ENCODE peak calls at places on chromosomes 12 and 14, in five cellular contexts. C, J, P, Y and E are unnamed samples.

GRCh38 chr14:94581127-94581999 is at the start of gene SERPINA5:
- DNase-seq in C (peak; percentile 23), J (no peak), P (no peak), Y (peak; percentile 33), E (no peak)

GRCh38 chr12:72081787-72082186 is 143.1 kb downstream of the TPH2 start:
- DNase-seq in C (no peak), J (no peak), P (no peak), Y (no peak), E (no peak)

GRCh38 chr12:10718279-10718821 is 4.8 kb downstream of the YBX3 start:
- DNase-seq in C (no peak), J (no peak), P (peak; percentile 92), Y (no peak), E (no peak)

GRCh38 chr12:67155863-67156262 is 113.3 kb upstream of the CAND1 start:
- DNase-seq in C (no peak), J (no peak), P (peak; percentile 37), Y (no peak), E (no peak)

GRCh38 chr14:97491697-97492096 is 694.5 kb downstream of the VRK1 start:
- DNase-seq in C (no peak), J (no peak), P (no peak), Y (no peak), E (no peak)

GRCh38 chr12:28742791-28743190 is 406.3 kb upstream of the FAR2 start:
- DNase-seq in C (no peak), J (no peak), P (peak; percentile 42), Y (no peak), E (no peak)

GRCh38 chr14:101893759-101894158 is 70.6 kb upstream of the DYNC1H1 start:
- DNase-seq in C (no peak), J (no peak), P (no peak), Y (no peak), E (no peak)

GRCh38 chr12:75587340-75588106 is 76.1 kb upstream of the KRR1 start:
- DNase-seq in C (no peak), J (no peak), P (peak; percentile 52), Y (no peak), E (no peak)

GRCh38 chr12:15688202-15688736 is 100.9 kb downstream of the EPS8 start:
- DNase-seq in C (peak; percentile 30), J (peak; percentile 65), P (no peak), Y (peak; percentile 36), E (no peak)

GRCh38 chr14:58732387-58732786 is 94.6 kb downstream of the DACT1 start:
- DNase-seq in C (no peak), J (no peak), P (no peak), Y (no peak), E (no peak)

GRCh38 chr12:46585854-46586621 is 213.5 kb upstream of the SLC38A2 start:
- DNase-seq in C (peak; percentile 81), J (peak; percentile 74), P (peak; percentile 92), Y (peak; percentile 37), E (peak; percentile 84)

GRCh38 chr12:29102739-29103138 is 46.3 kb upstream of the FAR2 start:
- DNase-seq in C (no peak), J (no peak), P (no peak), Y (no peak), E (no peak)

GRCh38 chr12:88303335-88303734 is 161.2 kb downstream of the TMTC3 start:
- DNase-seq in C (no peak), J (no peak), P (no peak), Y (no peak), E (no peak)

GRCh38 chr12:94536040-94536965 is 76.6 kb upstream of the CEP83 start:
- DNase-seq in C (no peak), J (no peak), P (no peak), Y (no peak), E (no peak)

GRCh38 chr12:47808574-47809380 is 10.9 kb downstream of the HDAC7 start:
- DNase-seq in C (peak; percentile 65), J (no peak), P (peak; percentile 44), Y (no peak), E (no peak)

GRCh38 chr12:53123578-53124351 is 20.5 kb downstream of the SOAT2 start:
- DNase-seq in C (no peak), J (no peak), P (peak; percentile 58), Y (no peak), E (no peak)

GRCh38 chr12:51218607-51219161 is 822 bp upstream of the POU6F1 start:
- DNase-seq in C (peak; percentile 82), J (peak; percentile 42), P (no peak), Y (no peak), E (no peak)

GRCh38 chr14:101056446-101056845 is 152.9 kb upstream of the RTL1 start:
- DNase-seq in C (no peak), J (no peak), P (peak; percentile 47), Y (no peak), E (no peak)

GRCh38 chr12:121130866-121131373 is 1.8 kb upstream of the P2RX7 start:
- DNase-seq in C (no peak), J (no peak), P (no peak), Y (no peak), E (no peak)

GRCh38 chr12:121131941-121132341 is 735 bp upstream of the P2RX7 start:
- DNase-seq in C (no peak), J (no peak), P (no peak), Y (no peak), E (no peak)

GRCh38 chr12:121128908-121129704 is 3.6 kb upstream of the P2RX7 start:
- DNase-seq in C (peak; percentile 88), J (peak; percentile 75), P (peak; percentile 27), Y (peak; percentile 89), E (no peak)

GRCh38 chr12:121127501-121127900 is 5.2 kb upstream of the P2RX7 start:
- DNase-seq in C (no peak), J (no peak), P (no peak), Y (no peak), E (no peak)

GRCh38 chr12:121129705-121130147 is 3.0 kb upstream of the P2RX7 start:
- DNase-seq in C (no peak), J (no peak), P (no peak), Y (no peak), E (no peak)
- H3K27ac ChIP-seq in C (peak overlapping the region; percentile 22), J (peak overlapping the region; percentile 79), P (no peak overlapping the region), Y (no peak overlapping the region), E (no peak overlapping the region)

GRCh38 chr14:23049011-23049410 is 7.0 kb downstream of the PSMB11 start:
- DNase-seq in C (no peak), J (no peak), P (no peak), Y (no peak), E (no peak)
- H3K36me3 ChIP-seq in C (peaks cover 5% of the 10 kb centered on the region), J (no peaks in the 10 kb centered on the region), P (peaks cover 2% of the 10 kb centered on the region), Y (no peaks in the 10 kb centered on the region), E (no peaks in the 10 kb centered on the region)

GRCh38 chr12:57852195-57852594 is 5.7 kb upstream of the CTDSP2 start:
- DNase-seq in C (no peak), J (no peak), P (no peak), Y (no peak), E (no peak)
- H3K27ac ChIP-seq in C (no peak overlapping the region), J (peak overlapping the region; percentile 24), P (no peak overlapping the region), Y (peak overlapping the region; percentile 66), E (no peak overlapping the region)

GRCh38 chr14:34970665-34971064 is 12.1 kb upstream of the SRP54 start:
- DNase-seq in C (no peak), J (no peak), P (no peak), Y (no peak), E (no peak)

GRCh38 chr14:34965365-34965764 is 17.4 kb upstream of the SRP54 start:
- DNase-seq in C (no peak), J (no peak), P (no peak), Y (no peak), E (no peak)

GRCh38 chr14:34971381-34971780 is 11.4 kb upstream of the SRP54 start:
- DNase-seq in C (no peak), J (no peak), P (peak; percentile 56), Y (no peak), E (no peak)

GRCh38 chr14:34965912-34966311 is 16.9 kb upstream of the SRP54 start:
- DNase-seq in C (no peak), J (no peak), P (no peak), Y (no peak), E (no peak)

DNA sequence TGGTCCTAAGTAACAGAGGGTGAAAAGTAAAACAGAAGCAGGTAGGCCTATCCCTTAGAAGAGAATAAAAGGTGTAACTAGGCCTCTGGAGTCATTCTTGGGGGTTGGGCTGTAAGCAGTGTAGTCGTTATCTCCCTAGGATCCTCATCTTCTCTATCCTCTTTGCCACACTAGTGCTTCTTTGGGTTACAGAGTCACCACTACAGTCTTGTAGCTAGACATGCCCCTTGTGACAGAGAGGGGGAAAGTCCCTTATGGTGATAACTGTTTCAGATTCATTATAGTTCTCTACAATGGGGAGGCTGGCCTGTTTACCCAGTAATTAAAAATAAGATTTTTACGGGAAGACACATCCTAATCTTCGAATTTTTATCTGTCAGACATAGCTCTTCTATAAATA is 16.4 kb upstream of the SRP54 start:
- DNase-seq in C (peak; percentile 11), J (no peak), P (no peak), Y (no peak), E (no peak)
- H3K36me3 ChIP-seq in C (peaks cover 20% of the 10 kb centered on the region), J (no peaks in the 10 kb centered on the region), P (peaks cover 5% of the 10 kb centered on the region), Y (peaks cover 8% of the 10 kb centered on the region), E (peaks cover 19% of the 10 kb centered on the region)

GRCh38 chr12:1760566-1761382 is 59.6 kb upstream of the LRTM2 start:
- DNase-seq in C (peak; percentile 44), J (no peak), P (peak; percentile 65), Y (no peak), E (no peak)
- H3K27ac ChIP-seq in C (peak overlapping the region; percentile 38), J (no peak overlapping the region), P (no peak overlapping the region), Y (no peak overlapping the region), E (peak overlapping the region; percentile 59)

DNA sequence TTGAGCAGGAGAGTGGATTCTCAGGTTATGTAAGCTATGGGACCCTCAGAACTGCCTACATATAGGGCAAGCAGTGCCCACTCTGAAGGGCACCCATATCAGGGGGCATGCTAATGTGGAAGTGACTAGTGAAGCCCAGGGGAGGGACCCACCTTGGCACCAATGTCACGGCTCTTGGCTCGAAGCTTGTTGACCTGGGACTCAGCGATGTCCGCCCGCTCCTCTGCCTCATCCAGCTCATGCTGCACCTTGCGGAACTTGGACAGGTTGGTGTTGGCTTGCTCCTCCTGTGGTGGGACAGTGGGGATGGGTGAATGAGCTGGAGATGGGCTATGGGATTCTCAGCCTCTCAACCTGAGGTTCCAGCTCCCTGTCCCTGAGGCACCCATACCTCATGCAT is 5.4 kb downstream of the CMTM5 start:
- DNase-seq in C (no peak), J (no peak), P (no peak), Y (no peak), E (no peak)
- H3K36me3 ChIP-seq in C (no peaks in the 10 kb centered on the region), J (no peaks in the 10 kb centered on the region), P (no peaks in the 10 kb centered on the region), Y (no peaks in the 10 kb centered on the region), E (no peaks in the 10 kb centered on the region)

GRCh38 chr14:61179776-61180398 is 101.3 kb downstream of the TMEM30B start:
- DNase-seq in C (no peak), J (no peak), P (peak; percentile 58), Y (no peak), E (no peak)
- H3K27ac ChIP-seq in C (no peak overlapping the region), J (no peak overlapping the region), P (peak overlapping the region; percentile 46), Y (no peak overlapping the region), E (peak overlapping the region; percentile 96)

GRCh38 chr12:130800312-130800711 is 38.7 kb downstream of the STX2 start:
- DNase-seq in C (no peak), J (no peak), P (no peak), Y (no peak), E (no peak)
- H3K36me3 ChIP-seq in C (peaks cover 90% of the 10 kb centered on the region), J (no peaks in the 10 kb centered on the region), P (peaks cover 41% of the 10 kb centered on the region), Y (peaks cover 24% of the 10 kb centered on the region), E (peaks cover 62% of the 10 kb centered on the region)